ENCODE peak calls at places on chromosomes 7 and 10, in four cellular contexts. L is MM.1S, E is SJCRH30, Y is BJ. S is an unnamed sample.

GRCh38 chr10:114327537-114328277 is 76.6 kb downstream of the AFAP1L2 start:
- DNase-seq in Y (no peak), E (no peak), L (no peak), S (no peak)

GRCh38 chr7:149883452-149883861 is 9.7 kb downstream of the ATP6V0E2 start:
- DNase-seq in L (peak), E (peak), Y (no peak), S (peak)

GRCh38 chr10:20963721-20964595 is 66.8 kb upstream of the NEBL start:
- DNase-seq in L (no peak), E (no peak), Y (no peak), S (no peak)

GRCh38 chr7:19489162-19489820 is 219.5 kb downstream of the POLR1F start:
- DNase-seq in Y (no peak), E (no peak), L (no peak), S (no peak)

GRCh38 chr10:101545898-101546297 is 42.2 kb downstream of the POLL start:
- DNase-seq in E (no peak), Y (no peak), L (no peak), S (peak)

GRCh38 chr7:75814407-75814947 is 871 bp upstream of the CCL24 start:
- DNase-seq in L (no peak), Y (no peak), E (no peak), S (no peak)

GRCh38 chr10:64363687-64364086 is 842.5 kb downstream of the REEP3 start:
- DNase-seq in E (no peak), Y (no peak), L (no peak), S (no peak)

GRCh38 chr7:95509199-95509598 is 23.5 kb downstream of the ASB4 start:
- DNase-seq in L (no peak), Y (no peak), E (peak), S (peak)

GRCh38 chr7:55731931-55732330 is 130.6 kb downstream of the SEPTIN14 start:
- DNase-seq in E (no peak), Y (no peak), L (no peak), S (no peak)

GRCh38 chr7:151759591-151760042 is 117.3 kb downstream of the PRKAG2 start:
- DNase-seq in E (peak), Y (no peak), L (peak), S (peak)

GRCh38 chr10:73494213-73494612 is 1.6 kb downstream of the PPP3CB start:
- DNase-seq in Y (no peak), L (no peak), E (no peak), S (no peak)

GRCh38 chr10:47139121-47139520 is 160.9 kb upstream of the GDF10 start:
- DNase-seq in E (no peak), Y (no peak), L (no peak), S (no peak)

GRCh38 chr10:77504196-77504869 is 133.3 kb downstream of the KCNMA1 start:
- DNase-seq in E (no peak), L (no peak), Y (no peak), S (no peak)

GRCh38 chr7:132865366-132865765 is 216.5 kb downstream of the CHCHD3 start:
- DNase-seq in E (no peak), L (no peak), Y (no peak), S (no peak)

GRCh38 chr10:78416031-78416800 is 382.6 kb downstream of the RPS24 start:
- DNase-seq in L (no peak), Y (peak), E (no peak), S (no peak)

GRCh38 chr10:78754269-78755074 is 314.3 kb upstream of the ZMIZ1 start:
- DNase-seq in Y (peak), E (peak), L (no peak), S (no peak)

GRCh38 chr7:101410743-101411476 is 48.2 kb downstream of the COL26A1 start:
- DNase-seq in Y (no peak), L (no peak), E (peak), S (peak)

GRCh38 chr10:112546474-112546873 is 99.5 kb downstream of the VTI1A start:
- DNase-seq in Y (no peak), L (peak), E (no peak), S (no peak)

GRCh38 chr7:93569189-93569588 is 5.3 kb downstream of the CALCR start:
- DNase-seq in L (no peak), Y (no peak), E (no peak), S (no peak)

GRCh38 chr7:73842248-73842895 is at the start of gene METTL27:
- DNase-seq in Y (no peak), L (peak), E (peak), S (peak)

GRCh38 chr10:110040767-110041478 is 33.1 kb downstream of the ADD3 start:
- DNase-seq in E (no peak), Y (no peak), L (no peak), S (no peak)

GRCh38 chr10:69043931-69044531 is 43.9 kb upstream of the SRGN start:
- DNase-seq in Y (no peak), L (no peak), E (no peak), S (no peak)

GRCh38 chr10:33334170-33334838 is at the start of gene NRP1:
- DNase-seq in Y (no peak), L (no peak), E (peak), S (peak)

GRCh38 chr10:116469437-116469836 is 41.8 kb downstream of the PNLIPRP3 start:
- DNase-seq in E (no peak), Y (no peak), L (no peak), S (no peak)

GRCh38 chr7:145106001-145106400 is 270.1 kb upstream of the TPK1 start:
- DNase-seq in Y (no peak), E (peak), L (no peak), S (no peak)

GRCh38 chr7:29281782-29282541 is 87.4 kb downstream of the CHN2 start:
- DNase-seq in L (no peak), E (peak), Y (no peak), S (peak)

GRCh38 chr10:71832967-71833366 is 18.1 kb downstream of the PSAP start:
- DNase-seq in Y (no peak), L (peak), E (no peak), S (no peak)

GRCh38 chr7:22561356-22561755 is 61.4 kb upstream of the STEAP1B start:
- DNase-seq in L (no peak), Y (peak), E (peak), S (no peak)

GRCh38 chr10:114940735-114941134 is 2.7 kb downstream of the TRUB1 start:
- DNase-seq in Y (no peak), L (no peak), E (no peak), S (no peak)

GRCh38 chr7:143376396-143376795 is 4.7 kb upstream of the ZYX start:
- DNase-seq in Y (no peak), L (no peak), E (no peak), S (no peak)

GRCh38 chr10:51926336-51926735 is 226.9 kb upstream of the CSTF2T start:
- DNase-seq in E (peak), Y (no peak), L (no peak), S (no peak)

GRCh38 chr10:86523348-86523747 is 1.8 kb upstream of the WAPL start:
- DNase-seq in L (no peak), Y (no peak), E (no peak), S (no peak)

GRCh38 chr10:3132036-3133025 is 40.3 kb downstream of the PITRM1 start:
- DNase-seq in E (no peak), Y (no peak), L (no peak), S (no peak)
- H3K4me3 ChIP-seq in E (no peak), Y (no peak), L (no peak), S (no peak)

GRCh38 chr7:91416485-91416884 is 152.3 kb downstream of the FZD1 start:
- DNase-seq in Y (no peak), L (no peak), E (no peak), S (no peak)

GRCh38 chr7:91424372-91424771 is 160.1 kb downstream of the FZD1 start:
- DNase-seq in E (no peak), L (no peak), Y (no peak), S (no peak)

GRCh38 chr7:91425149-91425548 is 160.9 kb downstream of the FZD1 start:
- DNase-seq in Y (no peak), E (no peak), L (no peak), S (no peak)

DNA sequence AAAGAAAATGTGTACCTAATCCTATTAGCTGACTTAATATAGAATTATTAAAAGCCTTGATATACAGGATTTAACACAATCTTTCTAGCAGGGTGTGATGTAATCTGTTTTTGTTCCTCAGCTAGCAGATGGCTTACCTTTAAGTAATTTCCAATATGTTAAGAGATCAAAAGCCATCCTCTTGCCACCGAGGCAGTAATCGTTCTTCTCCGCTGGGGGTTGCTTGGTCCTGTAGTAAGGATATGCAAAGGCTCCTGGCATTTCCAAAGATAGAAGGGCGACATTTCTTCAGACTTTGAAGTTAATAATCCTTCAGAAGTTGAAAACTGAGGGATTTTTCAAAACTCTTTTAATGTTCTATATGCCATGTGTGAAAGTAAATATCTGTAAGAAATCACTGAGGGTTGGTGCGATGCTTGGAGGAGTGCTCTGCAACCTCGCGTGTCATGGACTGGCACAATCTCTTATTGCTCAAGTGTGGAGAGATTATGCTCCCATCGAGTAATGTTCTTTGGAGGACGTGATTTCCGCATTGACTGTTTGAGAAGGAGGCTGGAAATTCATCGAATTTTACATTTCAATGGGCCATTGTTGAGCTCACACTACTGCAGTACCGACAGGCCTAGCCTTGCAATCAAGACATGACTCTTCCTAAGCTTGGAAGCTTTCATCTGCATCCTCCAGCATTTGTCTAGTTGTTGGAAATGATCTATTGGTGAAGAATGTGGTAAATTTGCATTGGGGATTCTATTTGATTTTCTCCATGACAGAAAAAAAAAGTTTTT is 156.6 kb downstream of the FZD1 start:
- DNase-seq in L (no peak), E (no peak), Y (no peak), S (no peak)
- H3K4me3 ChIP-seq in L (no peak), E (no peak), Y (no peak), S (no peak)

GRCh38 chr10:11663763-11664555 is 52.5 kb upstream of the USP6NL start:
- DNase-seq in L (no peak), E (peak), Y (no peak), S (no peak)
- H3K4me3 ChIP-seq in L (no peak), E (no peak), Y (no peak), S (no peak)

GRCh38 chr10:87659571-87660483 is at the start of gene PAPSS2:
- DNase-seq in L (no peak), E (peak), Y (no peak), S (peak)

GRCh38 chr10:87657370-87657769 is 2.3 kb upstream of the PAPSS2 start:
- DNase-seq in Y (no peak), L (no peak), E (no peak), S (no peak)

GRCh38 chr10:87658383-87658795 is 1.3 kb upstream of the PAPSS2 start:
- DNase-seq in E (no peak), L (no peak), Y (no peak), S (no peak)

GRCh38 chr10:87660484-87661133 is 931 bp downstream of the PAPSS2 start:
- DNase-seq in L (peak), Y (no peak), E (no peak), S (no peak)

GRCh38 chr10:87658858-87659555 is 671 bp upstream of the PAPSS2 start:
- DNase-seq in Y (no peak), E (no peak), L (no peak), S (no peak)
- H3K4me3 ChIP-seq in Y (peak), E (peak), L (no peak), S (no peak)

DNA sequence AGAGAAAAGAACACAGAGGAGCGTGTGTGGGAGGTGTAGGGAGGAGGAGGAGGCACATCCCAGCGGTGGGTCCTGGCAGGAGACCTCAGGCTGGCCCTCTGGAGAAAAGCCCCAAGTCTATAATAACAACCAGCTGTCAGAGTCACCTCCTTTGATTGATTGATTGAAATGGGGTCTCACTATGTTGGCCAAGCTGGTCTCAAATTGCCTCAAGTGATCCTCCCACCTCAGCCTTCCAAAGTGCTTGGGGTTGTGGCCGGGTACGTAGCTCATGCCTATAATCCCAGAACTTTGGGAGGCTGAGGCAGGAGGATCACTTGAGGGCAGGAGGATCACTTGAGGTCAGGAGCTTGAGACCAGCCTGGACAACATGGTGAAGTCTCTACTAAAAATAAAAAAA is 103.0 kb upstream of the ANLN start:
- DNase-seq in E (no peak), L (no peak), Y (no peak), S (no peak)
- H3K4me3 ChIP-seq in E (no peak), L (no peak), Y (no peak), S (no peak)

DNA sequence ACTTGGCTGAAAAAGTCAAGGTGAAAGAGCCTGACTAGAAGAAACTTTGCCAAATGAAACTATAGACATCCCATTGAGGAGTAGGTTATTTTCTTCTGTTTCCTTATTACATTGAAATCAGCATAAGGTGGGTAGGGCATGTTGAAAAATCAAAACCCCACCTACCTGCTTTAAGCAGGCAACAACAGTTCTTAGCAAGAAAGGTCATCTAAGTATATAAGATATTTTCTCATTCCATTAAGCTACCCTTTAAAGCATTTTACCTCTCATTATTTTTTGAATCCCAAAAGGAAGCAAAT is 30.8 kb downstream of the ACADSB start:
- DNase-seq in L (no peak), E (no peak), Y (no peak), S (no peak)
- H3K4me3 ChIP-seq in L (no peak), E (no peak), Y (no peak), S (no peak)

GRCh38 chr10:62464308-62464707 is 90.1 kb downstream of the ZNF365 start:
- DNase-seq in L (no peak), Y (no peak), E (no peak), S (no peak)
- H3K4me3 ChIP-seq in L (no peak), Y (no peak), E (no peak), S (no peak)